ENCODE peak calls at places on chromosomes 1 and 21, in four cellular contexts. D is mammary epithelial cell, R is K562, L is H9. N is an unnamed sample.

GRCh38 chr21:41972511-41973205 is 18.8 kb upstream of the C2CD2 start:
- DNase-seq in D (no peak), R (no peak), L (no peak), N (no peak)

GRCh38 chr1:234842726-234843641 is 233.0 kb upstream of the IRF2BP2 start:
- DNase-seq in D (no peak), R (peak; percentile 83), L (no peak), N (peak; percentile 66)

GRCh38 chr21:46634966-46635323 is 529 bp upstream of the PRMT2 start:
- DNase-seq in D (peak; percentile 60), R (peak; percentile 90), L (no peak), N (peak; percentile 69)

GRCh38 chr1:156592158-156592909 is 758 bp downstream of the NAXE start:
- DNase-seq in D (no peak), R (peak; percentile 41), L (no peak), N (no peak)

GRCh38 chr1:6491480-6491962 is at the start of gene PLEKHG5:
- DNase-seq in D (peak; percentile 98), R (no peak), L (peak; percentile 71), N (no peak)

GRCh38 chr1:154851392-154852177 is 18.5 kb downstream of the KCNN3 start:
- DNase-seq in D (no peak), R (peak; percentile 48), L (peak; percentile 71), N (no peak)

GRCh38 chr1:151710187-151710586 is 6.4 kb downstream of the CELF3 start:
- DNase-seq in D (no peak), R (peak; percentile 79), L (peak; percentile 63), N (peak; percentile 5)

GRCh38 chr1:154624756-154625643 is 17.0 kb upstream of the ADAR start:
- DNase-seq in D (peak; percentile 46), R (no peak), L (no peak), N (no peak)

GRCh38 chr21:42564561-42564971 is 50.9 kb downstream of the SLC37A1 start:
- DNase-seq in D (no peak), R (no peak), L (no peak), N (no peak)

GRCh38 chr1:178908358-178908757 is 37.5 kb upstream of the ANGPTL1 start:
- DNase-seq in D (no peak), R (no peak), L (no peak), N (no peak)

GRCh38 chr1:208134491-208134890 is 109.7 kb downstream of the PLXNA2 start:
- DNase-seq in D (no peak), R (no peak), L (no peak), N (no peak)

GRCh38 chr21:16514316-16514715 is 784.5 kb downstream of the USP25 start:
- DNase-seq in D (peak; percentile 55), R (no peak), L (no peak), N (no peak)

GRCh38 chr1:10854856-10855459 is 58.5 kb upstream of the CASZ1 start:
- DNase-seq in D (no peak), R (no peak), L (no peak), N (no peak)

GRCh38 chr1:33140153-33141149 is 41.4 kb downstream of the TRIM62 start:
- DNase-seq in D (peak; percentile 36), R (no peak), L (peak; percentile 71), N (no peak)

GRCh38 chr1:87329051-87329755 is 523 bp downstream of the LMO4 start:
- DNase-seq in D (peak; percentile 28), R (peak; percentile 60), L (peak; percentile 40), N (peak; percentile 56)

GRCh38 chr1:186930248-186930647 is 101.5 kb downstream of the PLA2G4A start:
- DNase-seq in D (no peak), R (no peak), L (no peak), N (no peak)

GRCh38 chr1:42963378-42964005 is 4.8 kb upstream of the SLC2A1 start:
- DNase-seq in D (peak; percentile 68), R (peak; percentile 98), L (no peak), N (no peak)

GRCh38 chr1:117930484-117930883 is 945 bp downstream of the WDR3 start:
- DNase-seq in D (peak; percentile 2), R (peak; percentile 16), L (no peak), N (no peak)

GRCh38 chr1:55703726-55704363 is 488.7 kb upstream of the USP24 start:
- DNase-seq in D (no peak), R (no peak), L (no peak), N (no peak)

GRCh38 chr1:75292013-75292412 is 157.8 kb downstream of the LHX8 start:
- DNase-seq in D (no peak), R (no peak), L (no peak), N (no peak)
- H3K4me2 ChIP-seq in D (no peak overlapping the region), R (no peak overlapping the region), L (no peak overlapping the region), N (no peak overlapping the region)

GRCh38 chr1:34762474-34763141 is 3.1 kb downstream of the GJB4 start:
- DNase-seq in D (peak; percentile 59), R (no peak), L (no peak), N (no peak)

GRCh38 chr1:34761776-34762307 is 2.3 kb downstream of the GJB4 start:
- DNase-seq in D (no peak), R (no peak), L (no peak), N (no peak)

GRCh38 chr1:34761176-34761761 is 1.7 kb downstream of the GJB4 start:
- DNase-seq in D (no peak), R (no peak), L (no peak), N (no peak)

GRCh38 chr1:34759472-34760357 is at the start of gene GJB4:
- DNase-seq in D (no peak), R (no peak), L (peak; percentile 71), N (no peak)

DNA sequence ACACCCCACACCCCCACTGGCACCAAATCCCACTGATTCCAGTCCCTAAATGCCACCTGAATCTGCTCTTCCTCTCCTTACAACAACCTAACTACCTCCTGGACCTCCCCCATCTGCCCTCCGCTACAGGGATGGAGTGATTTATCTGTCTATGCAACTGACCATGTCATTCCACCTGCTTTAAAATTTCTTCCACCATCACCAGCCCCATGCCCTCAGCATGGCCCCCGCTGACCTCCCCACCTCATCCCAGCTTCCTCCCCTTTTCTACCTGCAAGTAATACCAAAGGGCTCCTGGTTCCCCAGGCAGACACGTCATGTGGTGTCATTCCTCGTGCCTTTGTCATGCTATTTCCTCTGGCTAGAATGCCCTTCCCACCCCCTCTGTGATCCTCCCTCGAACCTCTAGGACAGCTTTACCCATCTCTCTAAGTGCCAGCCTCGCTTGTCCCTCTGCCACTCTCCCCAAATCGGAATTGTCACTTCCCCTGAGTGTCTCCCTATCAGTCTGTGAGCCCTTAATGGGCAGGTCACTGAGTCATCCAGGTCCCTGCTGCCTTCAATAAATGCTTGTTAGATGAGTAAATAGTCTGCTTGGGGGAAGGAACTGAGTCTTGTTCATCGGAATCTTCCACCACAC is 3.7 kb downstream of the GJB4 start:
- DNase-seq in D (peak; percentile 91), R (no peak), L (peak; percentile 79), N (no peak)
- H3K4me2 ChIP-seq in D (peak overlapping the region; percentile 56), R (no peak overlapping the region), L (no peak overlapping the region), N (no peak overlapping the region)

GRCh38 chr1:3904843-3905185 is 4.7 kb upstream of the C1orf174 start:
- DNase-seq in D (no peak), R (no peak), L (no peak), N (peak; percentile 49)

GRCh38 chr1:3905266-3905952 is 5.3 kb upstream of the C1orf174 start:
- DNase-seq in D (no peak), R (no peak), L (no peak), N (peak; percentile 46)

GRCh38 chr1:3902546-3902945 is 2.5 kb upstream of the C1orf174 start:
- DNase-seq in D (no peak), R (no peak), L (no peak), N (peak; percentile 86)

GRCh38 chr1:3903141-3904005 is 3.3 kb upstream of the C1orf174 start:
- DNase-seq in D (no peak), R (no peak), L (no peak), N (peak; percentile 88)

GRCh38 chr1:3904006-3904842 is 4.2 kb upstream of the C1orf174 start:
- DNase-seq in D (no peak), R (no peak), L (no peak), N (peak; percentile 49)
- H3K4me2 ChIP-seq in D (no peak overlapping the region), R (no peak overlapping the region), L (no peak overlapping the region), N (peak overlapping the region; percentile 88)

DNA sequence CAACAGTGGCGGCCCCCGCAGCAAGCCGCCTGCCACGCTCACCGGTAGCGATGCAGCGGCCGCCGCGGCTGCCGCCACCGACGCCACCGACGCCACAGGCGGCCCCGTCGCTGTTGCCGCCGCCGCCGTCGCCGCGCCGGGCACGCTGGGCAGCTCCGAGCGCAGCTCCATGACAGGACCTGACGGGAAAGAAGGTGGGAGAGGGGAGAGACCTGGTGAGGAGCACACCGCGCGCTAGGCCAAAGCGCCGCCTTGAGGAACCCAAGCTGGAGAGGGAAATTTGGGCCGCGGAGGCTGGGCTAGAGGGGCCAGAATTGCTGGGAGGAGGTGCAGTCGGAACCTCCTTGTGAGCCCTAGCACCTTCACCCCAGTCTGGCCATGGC is 1.9 kb downstream of the DMRTA2 start:
- DNase-seq in D (no peak), R (no peak), L (peak; percentile 51), N (no peak)
- H3K4me2 ChIP-seq in D (peak overlapping the region; percentile 54), R (no peak overlapping the region), L (peak overlapping the region; percentile 23), N (no peak overlapping the region)

GRCh38 chr1:19637606-19638005 is 6.5 kb upstream of the NBL1 start:
- DNase-seq in D (no peak), R (no peak), L (no peak), N (no peak)

GRCh38 chr1:19639999-19640362 is 4.1 kb upstream of the NBL1 start:
- DNase-seq in D (peak; percentile 67), R (no peak), L (no peak), N (no peak)

GRCh38 chr1:19643602-19644419 is at the start of gene NBL1:
- DNase-seq in D (peak; percentile 57), R (peak; percentile 69), L (no peak), N (no peak)

GRCh38 chr1:19643113-19643512 is 998 bp upstream of the NBL1 start:
- DNase-seq in D (peak; percentile 89), R (no peak), L (no peak), N (no peak)

GRCh38 chr1:19640363-19641316 is 3.5 kb upstream of the NBL1 start:
- DNase-seq in D (peak; percentile 71), R (no peak), L (peak; percentile 77), N (no peak)
- H3K4me2 ChIP-seq in D (peak overlapping the region; percentile 22), R (no peak overlapping the region), L (no peak overlapping the region), N (no peak overlapping the region)